ENCODE peak calls at places on chromosomes 1 and 21, in nine cellular contexts. I is NCI-H1417 treated with DMSO at 0.1 percent for 48 hours, O is NB4, R is activated gamma-delta T cell treated with Interleukin-2 at 50 U/mL for 16 hours, J is T-helper 1 cell, W is iPS-NIHi11, V is brain microvascular endothelial cell, F is T-cell, C is cardiac fibroblast. D is an unnamed sample.
A peak's percentile ranks its signal among the peaks of the same experiment; 100 is the strongest.

GRCh38 chr1:154697710-154698109 is 89.7 kb upstream of the ADAR start:
- DNase-seq in I (no peak), O (no peak), R (no peak), J (no peak), W (no peak), V (no peak), F (no peak), C (no peak), D (peak; percentile 1)

GRCh38 chr1:173475564-173476196 is 1.5 kb upstream of the PRDX6 start:
- DNase-seq in I (no peak), O (peak; percentile 19), R (no peak), J (no peak), W (no peak), V (peak; percentile 78), F (no peak), C (peak; percentile 84), D (peak; percentile 71)

GRCh38 chr1:109840011-109840629 is 70.5 kb upstream of the CSF1 start:
- DNase-seq in I (no peak), O (no peak), R (no peak), J (no peak), W (no peak), V (no peak), F (no peak), C (peak; percentile 53), D (no peak)

GRCh38 chr1:158798531-158798930 is 17.5 kb upstream of the OR6N2 start:
- DNase-seq in I (no peak), O (no peak), R (no peak), J (no peak), W (no peak), V (no peak), F (no peak), C (peak; percentile 3), D (no peak)

GRCh38 chr21:29258626-29259335 is 39.9 kb upstream of the BACH1 start:
- DNase-seq in I (no peak), O (no peak), R (no peak), J (no peak), W (no peak), V (peak; percentile 50), F (no peak), C (peak; percentile 83), D (peak; percentile 87)

GRCh38 chr1:202210370-202210769 is 16.8 kb downstream of the LGR6 start:
- DNase-seq in I (peak; percentile 20), O (no peak), R (no peak), J (no peak), W (peak; percentile 54), V (no peak), F (no peak), C (no peak), D (peak; percentile 25)

GRCh38 chr1:14926818-14927555 is 226.6 kb upstream of the TMEM51 start:
- DNase-seq in I (no peak), O (no peak), R (no peak), J (no peak), W (no peak), V (no peak), F (no peak), C (no peak), D (no peak)

GRCh38 chr1:78651247-78651646 is 1.6 kb downstream of the IFI44 start:
- DNase-seq in I (no peak), O (peak; percentile 2), R (no peak), J (no peak), W (no peak), V (peak; percentile 76), F (peak; percentile 28), C (peak; percentile 50), D (no peak)

GRCh38 chr1:54745274-54745673 is 19.0 kb downstream of the PARS2 start:
- DNase-seq in I (no peak), O (no peak), R (no peak), J (no peak), W (no peak), V (no peak), F (no peak), C (no peak), D (no peak)

GRCh38 chr1:28199328-28200233 is 23.1 kb upstream of the PTAFR start:
- DNase-seq in I (no peak), O (no peak), R (peak; percentile 67), J (no peak), W (no peak), V (no peak), F (peak; percentile 77), C (no peak), D (no peak)

GRCh38 chr1:91768786-91769697 is 116.9 kb downstream of the TGFBR3 start:
- DNase-seq in I (no peak), O (no peak), R (no peak), J (no peak), W (no peak), V (peak; percentile 34), F (no peak), C (peak; percentile 34), D (peak; percentile 56)

GRCh38 chr1:41102653-41103052 is 81.1 kb upstream of the SLFNL1 start:
- DNase-seq in I (no peak), O (no peak), R (no peak), J (no peak), W (no peak), V (no peak), F (no peak), C (no peak), D (no peak)

GRCh38 chr1:224378855-224379631 is 22.4 kb downstream of the CNIH4 start:
- DNase-seq in I (no peak), O (peak; percentile 72), R (no peak), J (no peak), W (no peak), V (no peak), F (no peak), C (no peak), D (no peak)

GRCh38 chr1:24769656-24770651 is 24.7 kb downstream of the CLIC4 start:
- DNase-seq in I (no peak), O (peak; percentile 52), R (no peak), J (no peak), W (no peak), V (peak; percentile 58), F (no peak), C (peak; percentile 98), D (peak; percentile 90)

GRCh38 chr1:59667020-59667419 is 147.7 kb upstream of the HOOK1 start:
- DNase-seq in I (no peak), O (no peak), R (no peak), J (no peak), W (no peak), V (no peak), F (no peak), C (no peak), D (no peak)

GRCh38 chr1:15134285-15134684 is 19.3 kb upstream of the TMEM51 start:
- DNase-seq in I (no peak), O (no peak), R (no peak), J (no peak), W (no peak), V (no peak), F (no peak), C (no peak), D (no peak)

GRCh38 chr1:168609133-168609715 is 32.8 kb downstream of the XCL1 start:
- DNase-seq in I (no peak), O (peak; percentile 15), R (no peak), J (no peak), W (peak; percentile 14), V (peak; percentile 69), F (no peak), C (peak; percentile 47), D (no peak)

GRCh38 chr1:66270122-66270812 is 263.7 kb upstream of the SGIP1 start:
- DNase-seq in I (no peak), O (no peak), R (no peak), J (no peak), W (no peak), V (no peak), F (no peak), C (peak; percentile 70), D (no peak)

GRCh38 chr1:165635329-165635728 is 4.3 kb downstream of the MGST3 start:
- DNase-seq in I (no peak), O (peak; percentile 14), R (no peak), J (no peak), W (no peak), V (no peak), F (no peak), C (no peak), D (no peak)

GRCh38 chr1:115476616-115477015 is 138.6 kb upstream of the NGF start:
- DNase-seq in I (no peak), O (peak; percentile 9), R (no peak), J (no peak), W (no peak), V (no peak), F (no peak), C (no peak), D (peak; percentile 33)

GRCh38 chr1:108758782-108759181 is 12.3 kb downstream of the STXBP3 start:
- DNase-seq in I (no peak), O (no peak), R (no peak), J (no peak), W (no peak), V (no peak), F (no peak), C (no peak), D (no peak)

GRCh38 chr1:244821134-244821533 is 14.3 kb upstream of the COX20 start:
- DNase-seq in I (no peak), O (no peak), R (no peak), J (no peak), W (no peak), V (no peak), F (no peak), C (no peak), D (no peak)

GRCh38 chr1:7384679-7385078 is 386.4 kb upstream of the VAMP3 start:
- DNase-seq in I (no peak), O (no peak), R (no peak), J (no peak), W (no peak), V (no peak), F (no peak), C (no peak), D (no peak)

GRCh38 chr1:155062702-155063411 is 683 bp upstream of the EFNA4 start:
- DNase-seq in I (no peak), O (no peak), R (peak; percentile 61), J (no peak), W (peak; percentile 72), V (peak; percentile 48), F (peak; percentile 59), C (peak; percentile 49), D (no peak)

GRCh38 chr1:59477867-59478266 is 181.0 kb downstream of the FGGY start:
- DNase-seq in I (no peak), O (no peak), R (no peak), J (no peak), W (no peak), V (no peak), F (no peak), C (no peak), D (no peak)

GRCh38 chr1:201946224-201946908 is at the start of gene LMOD1:
- DNase-seq in I (no peak), O (peak; percentile 10), R (no peak), J (no peak), W (peak; percentile 89), V (peak; percentile 93), F (no peak), C (peak; percentile 81), D (peak; percentile 93)

GRCh38 chr1:52727114-52727586 is 897 bp downstream of the ZYG11B start:
- DNase-seq in I (no peak), O (peak; percentile 40), R (no peak), J (no peak), W (peak; percentile 28), V (no peak), F (no peak), C (peak; percentile 20), D (no peak)

GRCh38 chr1:180310095-180310494 is 80.0 kb downstream of the LHX4 start:
- DNase-seq in I (no peak), O (peak; percentile 46), R (no peak), J (no peak), W (no peak), V (peak; percentile 9), F (no peak), C (peak; percentile 81), D (peak; percentile 10)

GRCh38 chr1:207672525-207673130 is 27.7 kb downstream of the CR1L start:
- DNase-seq in I (peak; percentile 49), O (peak; percentile 73), R (no peak), J (no peak), W (peak; percentile 68), V (peak; percentile 25), F (no peak), C (peak; percentile 55), D (peak; percentile 56)

D was measured in HFFc6.